ENCODE peak calls at places on chromosomes 11 and 22, in seven cellular contexts. P, V, I, A, Y, U and Q are unnamed samples.

GRCh38 chr22:44595841-44596341 is 97.9 kb upstream of the RTL6 start:
- DNase-seq in P (no peak), Y (no peak), I (no peak), U (no peak), V (no peak), A (no peak), Q (no peak)

GRCh38 chr11:131977231-131977630 is 606.8 kb downstream of the NTM start:
- DNase-seq in U (no peak), Y (no peak), I (no peak), V (no peak), A (no peak), P (peak; percentile 30), Q (no peak)

GRCh38 chr11:135074397-135074998 is 662.5 kb upstream of the B3GAT1 start:
- DNase-seq in V (no peak), P (peak; percentile 38), Y (no peak), U (no peak), A (no peak), I (no peak), Q (no peak)

GRCh38 chr11:75347781-75348613 is 3.5 kb downstream of the ARRB1 start:
- DNase-seq in A (peak; percentile 91), Y (no peak), U (no peak), V (no peak), I (no peak), P (no peak), Q (no peak)

GRCh38 chr11:75174781-75175370 is 24.0 kb downstream of the SLCO2B1 start:
- DNase-seq in I (no peak), Y (no peak), U (no peak), V (no peak), P (no peak), A (peak; percentile 80), Q (no peak)

GRCh38 chr11:46912526-46913150 is 5.7 kb downstream of the LRP4 start:
- DNase-seq in I (no peak), A (no peak), Y (peak; percentile 77), P (peak; percentile 92), V (no peak), U (no peak), Q (no peak)

GRCh38 chr11:57568330-57568766 is 876 bp upstream of the UBE2L6 start:
- DNase-seq in I (no peak), Y (peak; percentile 97), U (peak; percentile 56), P (peak; percentile 93), A (peak; percentile 90), V (no peak), Q (no peak)

GRCh38 chr22:42921301-42921700 is 64.2 kb upstream of the ARFGAP3 start:
- DNase-seq in V (no peak), Y (no peak), U (no peak), I (peak; percentile 13), A (peak; percentile 59), P (no peak), Q (no peak)

GRCh38 chr11:83033972-83034672 is 37.6 kb downstream of the RAB30 start:
- DNase-seq in Y (no peak), V (no peak), U (no peak), A (peak; percentile 71), P (peak; percentile 31), I (no peak), Q (peak; percentile 31)

GRCh38 chr11:73151371-73151870 is 9.3 kb upstream of the FCHSD2 start:
- DNase-seq in I (no peak), V (no peak), Y (no peak), A (peak; percentile 20), P (no peak), U (no peak), Q (peak; percentile 1)

GRCh38 chr11:66739983-66740382 is 11.0 kb upstream of the SPTBN2 start:
- DNase-seq in A (no peak), I (no peak), U (no peak), Y (no peak), V (no peak), P (no peak), Q (no peak)

GRCh38 chr22:38729946-38730345 is 24.2 kb downstream of the GTPBP1 start:
- DNase-seq in P (no peak), A (no peak), Y (no peak), V (no peak), I (peak; percentile 63), U (no peak), Q (no peak)

GRCh38 chr22:36659762-36660509 is 43.6 kb downstream of the CACNG2 start:
- DNase-seq in P (no peak), A (peak; percentile 96), U (peak; percentile 91), I (peak; percentile 84), V (peak; percentile 90), Y (no peak), Q (peak; percentile 88)

GRCh38 chr22:37676691-37677627 is 1.5 kb downstream of the LGALS1 start:
- DNase-seq in A (peak; percentile 96), I (peak; percentile 97), V (peak; percentile 76), P (peak; percentile 97), Y (peak; percentile 87), U (peak; percentile 69), Q (peak; percentile 85)

GRCh38 chr11:59207988-59208432 is 4.7 kb downstream of the MPEG1 start:
- DNase-seq in U (no peak), V (peak; percentile 52), P (peak; percentile 81), Y (no peak), I (no peak), A (no peak), Q (peak; percentile 51)

GRCh38 chr22:19799322-19800190 is 39.0 kb downstream of the TBX1 start:
- DNase-seq in A (peak; percentile 75), P (peak; percentile 40), U (no peak), I (no peak), V (no peak), Y (no peak), Q (no peak)

GRCh38 chr11:83583953-83584352 is 297.8 kb upstream of the CCDC90B start:
- DNase-seq in Y (no peak), U (no peak), P (no peak), I (no peak), V (no peak), A (no peak), Q (no peak)

GRCh38 chr11:77069969-77070582 is 3.3 kb downstream of the CAPN5 start:
- DNase-seq in U (no peak), V (no peak), P (no peak), Y (no peak), I (no peak), A (no peak), Q (peak; percentile 24)

GRCh38 chr11:22192289-22192641 is 620 bp upstream of the ANO5 start:
- DNase-seq in I (no peak), P (peak; percentile 84), U (no peak), V (no peak), Y (no peak), A (no peak), Q (peak; percentile 25)

GRCh38 chr11:68677432-68677831 is 6.9 kb upstream of the GAL start:
- DNase-seq in Y (no peak), I (no peak), P (peak; percentile 44), V (no peak), A (peak; percentile 63), U (peak; percentile 59), Q (no peak)

GRCh38 chr11:69204246-69205124 is 48.8 kb downstream of the SMIM38 start:
- DNase-seq in A (no peak), V (no peak), Y (no peak), I (peak; percentile 62), U (no peak), P (no peak), Q (no peak)

GRCh38 chr22:30872282-30873041 is 96.1 kb downstream of the MORC2 start:
- DNase-seq in U (no peak), I (peak; percentile 51), A (peak; percentile 42), Y (no peak), V (no peak), P (no peak), Q (no peak)

GRCh38 chr11:116066777-116067176 is 562.6 kb upstream of the CADM1 start:
- DNase-seq in U (no peak), P (no peak), Y (no peak), A (no peak), I (no peak), V (no peak), Q (no peak)

GRCh38 chr22:38190581-38190980 is 9.0 kb upstream of the PLA2G6 start:
- DNase-seq in A (no peak), I (no peak), P (no peak), U (no peak), V (no peak), Y (no peak), Q (no peak)

GRCh38 chr11:11845551-11845950 is 3.8 kb downstream of the USP47 start:
- DNase-seq in Y (no peak), I (no peak), P (no peak), A (no peak), U (no peak), V (no peak), Q (no peak)

GRCh38 chr11:61862714-61863547 is 28.4 kb downstream of the FADS3 start:
- DNase-seq in I (no peak), P (no peak), Y (no peak), U (no peak), A (no peak), V (no peak), Q (no peak)
- TF ChIP-seq POLR2AphosphoS5 in I (no peak), P (no peak), Y (peak; percentile 21), U (no peak), A (no peak), V (no peak), Q (no peak)

GRCh38 chr11:61861634-61862033 is 29.7 kb downstream of the FADS3 start:
- DNase-seq in U (no peak), Y (no peak), I (no peak), A (no peak), P (no peak), V (no peak), Q (no peak)
- H3K27ac ChIP-seq in U (no peak overlapping the region), Y (no peak overlapping the region), I (no peak overlapping the region), A (no peak overlapping the region), P (no peak overlapping the region), V (no peak overlapping the region), Q (no peak overlapping the region)

DNA sequence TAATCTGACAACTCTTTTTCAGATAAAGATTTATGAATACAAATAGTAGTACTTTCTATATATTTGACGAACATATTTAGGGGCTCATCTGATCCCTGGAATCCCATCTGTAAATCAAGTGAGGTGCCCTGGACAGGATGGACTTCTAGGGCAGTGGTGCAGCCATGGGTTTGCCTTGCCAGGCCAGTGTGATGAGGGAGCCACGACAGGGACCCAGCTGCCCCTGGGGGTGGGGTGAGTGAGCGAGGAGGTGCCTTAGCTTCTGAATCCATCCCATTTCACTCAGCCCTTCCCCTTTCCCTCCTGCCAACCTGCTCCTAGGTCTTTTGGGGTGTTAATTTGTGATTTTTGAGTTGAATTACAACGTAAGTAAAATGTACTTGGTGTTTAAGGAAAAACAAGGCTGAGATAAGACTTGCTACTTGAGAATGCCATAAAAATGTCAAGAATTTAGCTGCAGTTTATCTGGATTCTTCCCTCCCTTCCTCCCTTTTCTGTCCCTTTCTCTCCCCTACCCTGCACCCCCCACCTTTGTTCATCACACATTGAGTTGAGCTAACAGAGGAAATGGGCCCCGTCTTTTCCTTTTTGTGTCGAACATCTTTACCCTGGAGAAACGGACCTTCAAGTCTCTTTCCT is 60.8 kb downstream of the PPFIBP2 start:
- DNase-seq in V (no peak), Y (no peak), P (peak; percentile 63), U (no peak), I (no peak), A (no peak), Q (no peak)
- TF ChIP-seq POLR2AphosphoS5 in V (no peak), Y (no peak), P (no peak), U (no peak), I (no peak), A (no peak), Q (no peak)

DNA sequence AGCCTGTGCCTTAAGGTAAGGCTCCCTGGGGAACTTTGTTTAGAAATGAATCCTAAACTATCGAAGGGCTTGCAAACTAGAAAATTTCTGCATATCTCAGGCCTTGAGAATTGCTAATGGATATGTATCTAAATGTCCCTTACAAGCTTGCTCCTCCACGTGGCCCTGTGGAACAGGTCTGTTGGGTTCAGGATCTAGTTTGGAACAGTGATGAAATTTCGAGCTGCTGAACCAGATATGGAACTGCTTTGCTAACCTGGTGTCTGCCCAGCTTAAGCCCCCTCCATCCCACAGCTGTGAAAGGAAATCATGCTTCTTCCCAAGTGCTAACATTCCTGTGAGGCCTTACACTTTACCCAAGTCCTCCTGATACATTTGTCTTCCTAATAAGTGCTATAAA is 11.6 kb downstream of the SREBF2 start:
- DNase-seq in Y (no peak), U (no peak), V (peak; percentile 88), I (no peak), A (no peak), P (no peak), Q (peak; percentile 80)
- H3K27ac ChIP-seq in Y (no peak overlapping the region), U (no peak overlapping the region), V (peak overlapping the region; percentile 84), I (peak overlapping the region; percentile 51), A (no peak overlapping the region), P (peak overlapping the region; percentile 77), Q (peak overlapping the region; percentile 43)